ENCODE peak calls at places on chromosomes 13 and 19, in eight cellular contexts. One of them, this sample, is unnamed.
A peak's percentile ranks its signal among the peaks of the same experiment; 100 is the strongest.

GRCh38 chr13:31742102-31742695 is 2.9 kb downstream of the RXFP2 start:
- DNase-seq in prostate gland: peak; percentile 23
- DNase-seq in sigmoid colon: peak; percentile 77
- DNase-seq in upper lobe of left lung: peak; percentile 65
- DNase-seq in stomach: peak; percentile 68
- DNase-seq in breast epithelium: peak; percentile 26
- DNase-seq in transverse colon: peak; percentile 55
- DNase-seq in suprapubic skin: peak; percentile 73
- DNase-seq in this sample: peak; percentile 37

GRCh38 chr13:29397265-29397664 is 198.2 kb downstream of the SLC7A1 start:
- DNase-seq in suprapubic skin: no peak
- DNase-seq in stomach: no peak
- DNase-seq in breast epithelium: no peak
- DNase-seq in prostate gland: no peak
- DNase-seq in sigmoid colon: no peak
- DNase-seq in transverse colon: no peak
- DNase-seq in upper lobe of left lung: no peak
- DNase-seq in this sample: no peak

GRCh38 chr13:72849571-72849970 is 67.6 kb downstream of the PIBF1 start:
- DNase-seq in prostate gland: no peak
- DNase-seq in upper lobe of left lung: no peak
- DNase-seq in transverse colon: no peak
- DNase-seq in sigmoid colon: no peak
- DNase-seq in stomach: no peak
- DNase-seq in breast epithelium: no peak
- DNase-seq in suprapubic skin: no peak
- DNase-seq in this sample: no peak

GRCh38 chr13:51534075-51534817 is 50.0 kb upstream of the WDFY2 start:
- DNase-seq in stomach: peak; percentile 31
- DNase-seq in suprapubic skin: no peak
- DNase-seq in transverse colon: peak; percentile 32
- DNase-seq in breast epithelium: no peak
- DNase-seq in upper lobe of left lung: peak; percentile 70
- DNase-seq in sigmoid colon: no peak
- DNase-seq in prostate gland: no peak
- DNase-seq in this sample: no peak

GRCh38 chr19:48510421-48511268 is 990 bp downstream of the LMTK3 start:
- DNase-seq in sigmoid colon: peak; percentile 82
- DNase-seq in suprapubic skin: no peak
- DNase-seq in prostate gland: peak; percentile 66
- DNase-seq in stomach: peak; percentile 67
- DNase-seq in transverse colon: peak; percentile 71
- DNase-seq in upper lobe of left lung: peak; percentile 67
- DNase-seq in breast epithelium: peak; percentile 60
- DNase-seq in this sample: no peak

GRCh38 chr19:29873024-29873800 is 61.4 kb downstream of the CCNE1 start:
- DNase-seq in sigmoid colon: no peak
- DNase-seq in upper lobe of left lung: peak; percentile 28
- DNase-seq in suprapubic skin: peak; percentile 71
- DNase-seq in stomach: peak; percentile 55
- DNase-seq in transverse colon: peak; percentile 49
- DNase-seq in breast epithelium: no peak
- DNase-seq in prostate gland: no peak
- DNase-seq in this sample: peak; percentile 82

GRCh38 chr13:70541451-70541850 is 433.2 kb upstream of the KLHL1 start:
- DNase-seq in upper lobe of left lung: no peak
- DNase-seq in breast epithelium: no peak
- DNase-seq in suprapubic skin: no peak
- DNase-seq in prostate gland: no peak
- DNase-seq in transverse colon: no peak
- DNase-seq in stomach: no peak
- DNase-seq in sigmoid colon: no peak
- DNase-seq in this sample: no peak

GRCh38 chr19:8109455-8109854 is 39.9 kb downstream of the FBN3 start:
- DNase-seq in prostate gland: no peak
- DNase-seq in stomach: no peak
- DNase-seq in transverse colon: no peak
- DNase-seq in sigmoid colon: no peak
- DNase-seq in upper lobe of left lung: no peak
- DNase-seq in suprapubic skin: no peak
- DNase-seq in breast epithelium: no peak
- DNase-seq in this sample: no peak

GRCh38 chr13:45928843-45929242 is 77.3 kb upstream of the SIAH3 start:
- DNase-seq in stomach: no peak
- DNase-seq in transverse colon: no peak
- DNase-seq in prostate gland: no peak
- DNase-seq in breast epithelium: no peak
- DNase-seq in sigmoid colon: no peak
- DNase-seq in suprapubic skin: no peak
- DNase-seq in upper lobe of left lung: no peak
- DNase-seq in this sample: no peak

GRCh38 chr13:24888291-24888931 is 124.4 kb downstream of the RNF17 start:
- DNase-seq in sigmoid colon: no peak
- DNase-seq in prostate gland: no peak
- DNase-seq in upper lobe of left lung: no peak
- DNase-seq in transverse colon: no peak
- DNase-seq in breast epithelium: no peak
- DNase-seq in suprapubic skin: no peak
- DNase-seq in stomach: no peak
- DNase-seq in this sample: no peak

GRCh38 chr13:77338329-77338728 is 11.4 kb upstream of the MYCBP2 start:
- DNase-seq in transverse colon: no peak
- DNase-seq in suprapubic skin: no peak
- DNase-seq in breast epithelium: no peak
- DNase-seq in prostate gland: no peak
- DNase-seq in sigmoid colon: no peak
- DNase-seq in stomach: no peak
- DNase-seq in upper lobe of left lung: no peak
- DNase-seq in this sample: no peak

GRCh38 chr19:56053596-56053995 is 67.0 kb downstream of the NLRP5 start:
- DNase-seq in breast epithelium: no peak
- DNase-seq in sigmoid colon: no peak
- DNase-seq in prostate gland: no peak
- DNase-seq in suprapubic skin: no peak
- DNase-seq in upper lobe of left lung: no peak
- DNase-seq in stomach: no peak
- DNase-seq in transverse colon: no peak
- DNase-seq in this sample: no peak

GRCh38 chr13:44620057-44620456 is 43.9 kb upstream of the TSC22D1 start:
- DNase-seq in sigmoid colon: no peak
- DNase-seq in prostate gland: no peak
- DNase-seq in suprapubic skin: no peak
- DNase-seq in transverse colon: no peak
- DNase-seq in stomach: no peak
- DNase-seq in upper lobe of left lung: no peak
- DNase-seq in breast epithelium: no peak
- DNase-seq in this sample: no peak

GRCh38 chr13:99151516-99151915 is 49.1 kb upstream of the UBAC2 start:
- DNase-seq in prostate gland: no peak
- DNase-seq in suprapubic skin: no peak
- DNase-seq in transverse colon: no peak
- DNase-seq in stomach: no peak
- DNase-seq in sigmoid colon: no peak
- DNase-seq in upper lobe of left lung: no peak
- DNase-seq in breast epithelium: no peak
- DNase-seq in this sample: no peak

GRCh38 chr19:42028304-42029216 is 34.5 kb upstream of the ATP1A3 start:
- DNase-seq in suprapubic skin: no peak
- DNase-seq in prostate gland: no peak
- DNase-seq in stomach: no peak
- DNase-seq in breast epithelium: no peak
- DNase-seq in transverse colon: no peak
- DNase-seq in sigmoid colon: no peak
- DNase-seq in upper lobe of left lung: no peak
- DNase-seq in this sample: no peak

GRCh38 chr13:26540319-26540718 is 17.2 kb upstream of the WASF3 start:
- DNase-seq in stomach: no peak
- DNase-seq in suprapubic skin: no peak
- DNase-seq in breast epithelium: no peak
- DNase-seq in sigmoid colon: no peak
- DNase-seq in transverse colon: no peak
- DNase-seq in prostate gland: no peak
- DNase-seq in upper lobe of left lung: no peak
- DNase-seq in this sample: no peak

GRCh38 chr13:35630551-35631275 is 154.2 kb upstream of the MAB21L1 start:
- DNase-seq in sigmoid colon: no peak
- DNase-seq in upper lobe of left lung: no peak
- DNase-seq in suprapubic skin: no peak
- DNase-seq in transverse colon: no peak
- DNase-seq in breast epithelium: no peak
- DNase-seq in stomach: no peak
- DNase-seq in prostate gland: peak; percentile 16
- DNase-seq in this sample: peak; percentile 2

GRCh38 chr19:46478356-46478986 is 7.1 kb upstream of the PNMA8A start:
- DNase-seq in breast epithelium: no peak
- DNase-seq in upper lobe of left lung: no peak
- DNase-seq in prostate gland: no peak
- DNase-seq in suprapubic skin: no peak
- DNase-seq in stomach: no peak
- DNase-seq in sigmoid colon: no peak
- DNase-seq in transverse colon: no peak
- DNase-seq in this sample: no peak

GRCh38 chr19:11414544-11414943 is 4.6 kb downstream of the RGL3 start:
- DNase-seq in transverse colon: no peak
- DNase-seq in stomach: no peak
- DNase-seq in breast epithelium: no peak
- DNase-seq in prostate gland: no peak
- DNase-seq in upper lobe of left lung: no peak
- DNase-seq in suprapubic skin: no peak
- DNase-seq in sigmoid colon: no peak
- DNase-seq in this sample: no peak

GRCh38 chr13:50129923-50130685 is 114.9 kb downstream of the KCNRG start:
- DNase-seq in stomach: no peak
- DNase-seq in upper lobe of left lung: peak; percentile 26
- DNase-seq in breast epithelium: no peak
- DNase-seq in transverse colon: peak; percentile 48
- DNase-seq in suprapubic skin: peak; percentile 81
- DNase-seq in prostate gland: no peak
- DNase-seq in sigmoid colon: peak; percentile 70
- DNase-seq in this sample: no peak

GRCh38 chr13:30607908-30608307 is 9.8 kb upstream of the USPL1 start:
- DNase-seq in upper lobe of left lung: peak; percentile 80
- DNase-seq in sigmoid colon: no peak
- DNase-seq in breast epithelium: no peak
- DNase-seq in stomach: peak; percentile 34
- DNase-seq in suprapubic skin: no peak
- DNase-seq in prostate gland: no peak
- DNase-seq in transverse colon: peak; percentile 57
- DNase-seq in this sample: peak; percentile 57

GRCh38 chr13:73984949-73985691 is 149.1 kb downstream of the KLF12 start:
- DNase-seq in upper lobe of left lung: peak; percentile 69
- DNase-seq in breast epithelium: no peak
- DNase-seq in suprapubic skin: no peak
- DNase-seq in prostate gland: no peak
- DNase-seq in transverse colon: no peak
- DNase-seq in sigmoid colon: no peak
- DNase-seq in stomach: no peak
- DNase-seq in this sample: no peak

DNA sequence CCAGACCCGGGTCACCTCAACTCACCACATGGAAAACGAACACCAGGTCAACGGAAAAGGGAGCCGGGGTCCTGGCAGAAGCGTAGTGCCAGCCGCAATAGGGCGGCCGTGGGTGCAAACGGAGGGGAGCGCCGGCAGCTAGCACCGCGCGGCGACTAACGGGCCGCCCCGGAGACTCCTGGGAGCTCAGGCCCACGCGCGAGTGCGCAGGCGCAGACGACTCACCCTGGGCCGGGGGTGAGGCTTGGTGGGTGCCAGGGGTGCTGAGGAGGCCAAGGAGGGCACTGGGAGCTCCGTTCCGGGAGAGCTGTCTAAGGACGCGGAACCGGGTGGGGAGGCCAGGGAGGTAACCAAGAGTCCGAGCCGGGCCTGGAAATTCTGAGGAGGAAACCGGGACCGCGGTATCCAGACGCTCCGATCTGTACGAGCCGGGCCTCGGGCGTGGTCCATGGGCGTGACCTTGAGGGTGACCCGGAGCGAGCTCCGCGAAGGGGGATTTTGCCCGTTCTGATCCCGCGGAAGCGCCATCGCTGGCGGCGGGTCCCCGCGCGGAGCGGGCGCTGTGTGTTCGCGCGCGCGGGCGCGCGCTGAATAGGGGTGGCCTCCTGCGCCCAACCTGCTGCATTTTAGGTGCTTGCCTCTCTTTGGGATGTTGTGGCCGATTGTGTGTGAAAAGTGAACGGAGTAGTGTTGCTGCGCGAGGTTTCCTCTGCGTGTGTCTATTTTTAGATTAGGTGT is at the start of gene ZNF382:
- DNase-seq in prostate gland: peak; percentile 42
- DNase-seq in sigmoid colon: peak; percentile 82
- DNase-seq in suprapubic skin: no peak
- DNase-seq in transverse colon: peak; percentile 57
- DNase-seq in upper lobe of left lung: peak; percentile 55
- DNase-seq in breast epithelium: peak; percentile 18
- DNase-seq in stomach: peak; percentile 40
- DNase-seq in this sample: peak; percentile 84
- TF ChIP-seq POLR2A in prostate gland: no peak
- TF ChIP-seq POLR2A in sigmoid colon: peak; percentile 38
- TF ChIP-seq POLR2A in suprapubic skin: no peak
- TF ChIP-seq POLR2A in transverse colon: peak; percentile 32
- TF ChIP-seq POLR2A in upper lobe of left lung: peak; percentile 19
- TF ChIP-seq POLR2A in breast epithelium: no peak
- TF ChIP-seq POLR2A in stomach: no peak
- TF ChIP-seq POLR2A in this sample: peak; percentile 57

GRCh38 chr19:45113628-45114027 is 20.6 kb downstream of the PPP1R37 start:
- DNase-seq in suprapubic skin: no peak
- DNase-seq in upper lobe of left lung: peak; percentile 33
- DNase-seq in prostate gland: peak; percentile 51
- DNase-seq in stomach: peak; percentile 76
- DNase-seq in transverse colon: peak; percentile 69
- DNase-seq in sigmoid colon: no peak
- DNase-seq in breast epithelium: no peak
- DNase-seq in this sample: no peak
- TF ChIP-seq POLR2AphosphoS5 in suprapubic skin: no peak
- TF ChIP-seq POLR2AphosphoS5 in upper lobe of left lung: no peak
- TF ChIP-seq POLR2AphosphoS5 in prostate gland: peak; percentile 69
- TF ChIP-seq POLR2AphosphoS5 in stomach: no peak
- TF ChIP-seq POLR2AphosphoS5 in transverse colon: peak; percentile 25
- TF ChIP-seq POLR2AphosphoS5 in sigmoid colon: no peak
- TF ChIP-seq POLR2AphosphoS5 in breast epithelium: no peak
- TF ChIP-seq POLR2AphosphoS5 in this sample: no peak

GRCh38 chr19:13117772-13118423 is at the start of gene NACC1:
- DNase-seq in suprapubic skin: peak; percentile 92
- DNase-seq in transverse colon: peak; percentile 91
- DNase-seq in upper lobe of left lung: peak; percentile 92
- DNase-seq in stomach: peak; percentile 90
- DNase-seq in breast epithelium: peak; percentile 84
- DNase-seq in sigmoid colon: peak; percentile 93
- DNase-seq in prostate gland: peak; percentile 85
- DNase-seq in this sample: peak; percentile 97
- TF ChIP-seq POLR2A in suprapubic skin: no peak
- TF ChIP-seq POLR2A in transverse colon: no peak
- TF ChIP-seq POLR2A in upper lobe of left lung: no peak
- TF ChIP-seq POLR2A in stomach: no peak
- TF ChIP-seq POLR2A in breast epithelium: no peak
- TF ChIP-seq POLR2A in sigmoid colon: no peak
- TF ChIP-seq POLR2A in prostate gland: no peak
- TF ChIP-seq POLR2A in this sample: no peak

DNA sequence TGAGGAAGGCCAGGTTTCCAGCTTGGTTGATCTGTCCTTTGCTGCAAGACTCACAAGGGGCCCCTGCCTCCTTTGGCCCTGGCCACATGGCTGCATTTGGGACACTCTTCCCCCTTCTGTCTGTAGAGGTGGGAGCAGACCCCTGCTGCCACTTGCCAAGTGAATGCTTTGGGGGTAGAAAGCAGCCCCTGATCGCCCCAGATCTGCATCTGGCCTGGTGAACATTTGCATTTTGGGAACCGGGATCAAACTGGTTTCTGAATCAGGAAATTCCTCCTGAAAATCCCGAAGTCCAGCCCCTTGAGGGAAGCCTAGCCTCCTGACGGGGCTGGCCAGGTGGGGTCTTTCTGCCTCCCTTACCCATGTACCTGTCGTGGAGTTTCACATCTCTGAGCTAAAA is 14.9 kb downstream of the DPF1 start:
- DNase-seq in transverse colon: no peak
- DNase-seq in suprapubic skin: no peak
- DNase-seq in stomach: no peak
- DNase-seq in sigmoid colon: no peak
- DNase-seq in prostate gland: no peak
- DNase-seq in breast epithelium: no peak
- DNase-seq in upper lobe of left lung: no peak
- DNase-seq in this sample: no peak
- TF ChIP-seq POLR2AphosphoS5 in transverse colon: no peak
- TF ChIP-seq POLR2AphosphoS5 in suprapubic skin: no peak
- TF ChIP-seq POLR2AphosphoS5 in stomach: no peak
- TF ChIP-seq POLR2AphosphoS5 in sigmoid colon: no peak
- TF ChIP-seq POLR2AphosphoS5 in prostate gland: no peak
- TF ChIP-seq POLR2AphosphoS5 in breast epithelium: no peak
- TF ChIP-seq POLR2AphosphoS5 in upper lobe of left lung: no peak
- TF ChIP-seq POLR2AphosphoS5 in this sample: no peak